ENCODE peak calls at places on chromosomes 1 and 21, in five cellular contexts. C is OCI-LY7, V is GM23338, P is neural progenitor cell, Y is hepatocyte. H is an unnamed sample.

GRCh38 chr1:63917571-63918394 is 144.0 kb downstream of the ROR1 start:
- DNase-seq in V (peak), Y (no peak), P (peak), C (peak), H (peak)

GRCh38 chr1:205477759-205478247 is 22.0 kb upstream of the BLACAT1 start:
- DNase-seq in Y (peak), C (no peak), P (no peak), V (no peak), H (peak)

GRCh38 chr1:193111641-193112090 is 6.5 kb upstream of the GLRX2 start:
- DNase-seq in Y (peak), P (peak), C (no peak), V (peak), H (peak)

GRCh38 chr21:40886931-40887330 is 40.0 kb upstream of the DSCAM start:
- DNase-seq in V (no peak), Y (no peak), P (no peak), C (no peak), H (no peak)

GRCh38 chr1:41533016-41533730 is 48.7 kb upstream of the EDN2 start:
- DNase-seq in C (no peak), Y (no peak), V (no peak), P (no peak), H (no peak)

GRCh38 chr21:31176725-31177124 is 138.4 kb upstream of the KRTAP19-8 start:
- DNase-seq in P (no peak), Y (no peak), V (no peak), C (no peak), H (no peak)

GRCh38 chr1:234770924-234771540 is 161.1 kb upstream of the IRF2BP2 start:
- DNase-seq in P (no peak), C (no peak), Y (no peak), V (no peak), H (no peak)

GRCh38 chr1:160704250-160704649 is 7.4 kb downstream of the CD48 start:
- DNase-seq in P (no peak), C (no peak), Y (no peak), V (no peak), H (no peak)

GRCh38 chr1:223084466-223084865 is 58.6 kb downstream of the TLR5 start:
- DNase-seq in P (no peak), V (no peak), Y (no peak), C (no peak), H (no peak)

GRCh38 chr1:86191958-86192357 is 35.4 kb upstream of the COL24A1 start:
- DNase-seq in Y (no peak), P (no peak), C (no peak), V (peak), H (no peak)

GRCh38 chr1:112637257-112638108 is 17.9 kb downstream of the CAPZA1 start:
- DNase-seq in C (no peak), P (no peak), V (no peak), Y (no peak), H (peak)

GRCh38 chr1:202567747-202568146 is 142.5 kb downstream of the SYT2 start:
- DNase-seq in P (no peak), C (no peak), V (peak), Y (no peak), H (peak)

GRCh38 chr1:36040238-36040637 is 43.7 kb upstream of the TEKT2 start:
- DNase-seq in C (no peak), V (no peak), Y (no peak), P (no peak), H (no peak)

GRCh38 chr1:204746838-204747442 is 61.4 kb upstream of the LRRN2 start:
- DNase-seq in P (peak), C (peak), V (peak), Y (peak), H (peak)

GRCh38 chr1:161166669-161167548 is 683 bp downstream of the PPOX start:
- DNase-seq in P (peak), Y (peak), V (peak), C (peak), H (peak)

GRCh38 chr21:8992731-8993174 is 1528.6 kb upstream of the TPTE start:
- DNase-seq in C (no peak), Y (no peak), P (no peak), V (peak), H (no peak)

GRCh38 chr1:23585321-23586022 is 26.2 kb upstream of the ID3 start:
- DNase-seq in P (no peak), C (no peak), Y (peak), V (no peak), H (peak)

GRCh38 chr1:85283475-85284199 is 7.2 kb upstream of the BCL10 start:
- DNase-seq in P (peak), Y (peak), C (no peak), V (peak), H (no peak)

GRCh38 chr1:202133016-202133415 is 10.3 kb downstream of the GPR37L1 start:
- DNase-seq in V (no peak), Y (peak), C (no peak), P (no peak), H (no peak)

GRCh38 chr1:60994369-60994768 is 88.0 kb upstream of the NFIA start:
- DNase-seq in Y (no peak), V (no peak), C (no peak), P (no peak), H (no peak)

GRCh38 chr1:119249283-119249682 is 108.8 kb upstream of the WARS2 start:
- DNase-seq in V (no peak), C (no peak), P (no peak), Y (no peak), H (no peak)

GRCh38 chr21:45363921-45364463 is 41.0 kb upstream of the COL18A1 start:
- DNase-seq in C (no peak), P (no peak), V (no peak), Y (peak), H (peak)

GRCh38 chr1:35359995-35360394 is 91.5 kb downstream of the ZMYM4 start:
- DNase-seq in P (no peak), C (no peak), Y (no peak), V (no peak), H (no peak)

GRCh38 chr1:27634166-27634981 is 611 bp downstream of the FGR start:
- DNase-seq in P (peak), Y (peak), V (peak), C (no peak), H (peak)

GRCh38 chr1:10677508-10678364 is 118.7 kb downstream of the CASZ1 start:
- DNase-seq in V (peak), Y (peak), P (peak), C (no peak), H (peak)

GRCh38 chr1:247111636-247112478 is 7.7 kb upstream of the ZNF669 start:
- DNase-seq in C (no peak), V (peak), P (peak), Y (peak), H (peak)

GRCh38 chr1:109490934-109491302 is 3.0 kb upstream of the CYB561D1 start:
- DNase-seq in Y (no peak), P (no peak), V (no peak), C (no peak), H (no peak)
- H3K4me3 ChIP-seq in Y (no peak), P (no peak), V (no peak), C (no peak), H (no peak)

GRCh38 chr1:110452330-110452729 is 1.4 kb downstream of the PROK1 start:
- DNase-seq in Y (no peak), P (no peak), V (no peak), C (no peak), H (no peak)

GRCh38 chr1:110453829-110454228 is 2.9 kb downstream of the PROK1 start:
- DNase-seq in V (no peak), C (no peak), P (no peak), Y (no peak), H (no peak)

GRCh38 chr1:110457206-110457605 is 6.3 kb downstream of the PROK1 start:
- DNase-seq in C (no peak), P (no peak), Y (no peak), V (no peak), H (no peak)

GRCh38 chr1:110454328-110454727 is 3.4 kb downstream of the PROK1 start:
- DNase-seq in V (no peak), Y (no peak), P (no peak), C (no peak), H (no peak)

DNA sequence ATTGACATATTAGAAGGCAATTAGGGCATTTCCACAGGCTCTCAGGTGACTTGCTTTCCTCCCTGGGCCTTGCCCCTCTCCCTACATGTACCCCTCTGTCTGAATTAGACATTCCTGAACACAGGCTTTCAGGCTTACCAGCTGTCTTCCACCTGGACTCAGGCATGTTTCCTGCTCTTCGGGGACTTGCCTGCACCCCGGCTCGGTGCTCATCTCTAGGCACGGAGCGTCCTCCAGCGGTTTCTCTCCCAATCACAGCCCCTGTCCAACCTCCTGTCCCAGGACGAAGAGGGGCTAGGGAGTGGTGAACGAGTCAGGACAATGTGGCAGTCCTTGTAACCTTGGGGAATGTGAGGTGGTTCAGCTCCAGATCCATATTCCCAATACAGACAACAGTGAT is 4.2 kb downstream of the PROK1 start:
- DNase-seq in C (no peak), Y (no peak), P (peak), V (peak), H (no peak)
- TF ChIP-seq EZH2phosphoT487 in C (no peak), Y (no peak), P (no peak), V (no peak), H (no peak)

DNA sequence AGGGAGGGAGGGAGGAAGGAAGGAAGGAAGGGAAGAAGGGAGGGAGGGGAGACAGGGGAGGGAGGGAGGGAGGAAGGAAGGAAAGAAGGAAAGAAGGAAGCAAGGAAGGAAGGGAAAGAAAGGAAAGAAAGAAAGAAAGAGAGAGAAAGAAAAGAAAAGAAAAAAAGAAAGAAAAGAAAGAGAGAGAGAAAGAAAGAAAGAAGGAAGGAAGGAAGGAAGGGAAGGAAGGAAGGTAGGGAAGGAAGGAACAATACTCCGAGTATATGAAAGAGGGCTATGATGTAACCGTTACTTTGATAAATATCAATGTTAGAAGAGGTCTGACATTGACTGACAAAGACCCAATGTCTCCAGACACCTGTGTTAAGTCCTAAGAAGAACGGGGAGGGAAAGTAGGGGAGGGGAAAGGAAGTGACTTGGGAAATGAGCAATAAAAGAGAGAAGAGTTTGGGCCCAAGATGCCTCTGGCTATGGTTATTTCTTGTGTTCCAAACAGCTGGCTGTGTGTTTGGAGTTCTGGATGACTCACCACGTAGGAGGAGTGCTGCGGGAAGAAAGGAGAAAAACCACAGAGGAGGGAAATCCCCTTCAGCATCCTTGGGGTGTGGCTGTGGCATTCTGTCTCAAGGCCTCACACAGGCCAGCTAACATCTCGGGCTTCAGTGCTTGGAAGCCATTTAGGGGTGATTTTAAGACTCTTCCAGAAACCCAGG is 37.0 kb upstream of the RXRG start:
- DNase-seq in Y (peak), C (no peak), V (peak), P (no peak), H (peak)
- H3K4me3 ChIP-seq in Y (no peak), C (no peak), V (no peak), P (no peak), H (no peak)

GRCh38 chr21:35873441-35873840 is 186.9 kb downstream of the SETD4 start:
- DNase-seq in P (no peak), C (no peak), Y (no peak), V (no peak), H (no peak)

GRCh38 chr21:35862969-35863368 is 197.4 kb downstream of the SETD4 start:
- DNase-seq in Y (no peak), P (no peak), V (no peak), C (no peak), H (no peak)

GRCh38 chr21:35864039-35864438 is 196.3 kb downstream of the SETD4 start:
- DNase-seq in V (no peak), Y (no peak), P (no peak), C (no peak), H (no peak)

GRCh38 chr21:35868005-35868868 is 192.1 kb downstream of the SETD4 start:
- DNase-seq in P (no peak), C (no peak), Y (no peak), V (no peak), H (peak)

DNA sequence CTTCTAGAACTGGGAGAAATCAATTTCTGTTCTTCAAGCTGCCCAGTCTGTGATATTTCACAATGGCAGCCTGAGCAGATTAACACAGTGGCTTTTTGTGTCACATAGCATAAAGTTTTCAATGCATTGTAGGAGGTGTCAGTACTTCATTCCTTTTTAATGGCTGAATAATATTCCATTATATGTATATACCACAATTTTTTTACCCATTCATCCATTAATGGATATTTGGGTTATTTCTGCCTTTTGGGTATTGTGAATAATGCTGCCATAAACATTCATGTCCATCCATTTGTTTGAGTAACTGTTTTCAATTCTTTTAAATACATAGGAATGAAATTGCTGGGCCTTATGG is 191.5 kb downstream of the SETD4 start:
- DNase-seq in V (no peak), P (no peak), Y (no peak), C (no peak), H (no peak)
- TF ChIP-seq EZH2phosphoT487 in V (no peak), P (no peak), Y (no peak), C (no peak), H (no peak)

GRCh38 chr1:8299963-8300362 is 18.0 kb upstream of the SLC45A1 start:
- DNase-seq in C (no peak), V (no peak), Y (no peak), P (no peak), H (no peak)
- H3K4me3 ChIP-seq in C (no peak), V (no peak), Y (no peak), P (no peak), H (no peak)

DNA sequence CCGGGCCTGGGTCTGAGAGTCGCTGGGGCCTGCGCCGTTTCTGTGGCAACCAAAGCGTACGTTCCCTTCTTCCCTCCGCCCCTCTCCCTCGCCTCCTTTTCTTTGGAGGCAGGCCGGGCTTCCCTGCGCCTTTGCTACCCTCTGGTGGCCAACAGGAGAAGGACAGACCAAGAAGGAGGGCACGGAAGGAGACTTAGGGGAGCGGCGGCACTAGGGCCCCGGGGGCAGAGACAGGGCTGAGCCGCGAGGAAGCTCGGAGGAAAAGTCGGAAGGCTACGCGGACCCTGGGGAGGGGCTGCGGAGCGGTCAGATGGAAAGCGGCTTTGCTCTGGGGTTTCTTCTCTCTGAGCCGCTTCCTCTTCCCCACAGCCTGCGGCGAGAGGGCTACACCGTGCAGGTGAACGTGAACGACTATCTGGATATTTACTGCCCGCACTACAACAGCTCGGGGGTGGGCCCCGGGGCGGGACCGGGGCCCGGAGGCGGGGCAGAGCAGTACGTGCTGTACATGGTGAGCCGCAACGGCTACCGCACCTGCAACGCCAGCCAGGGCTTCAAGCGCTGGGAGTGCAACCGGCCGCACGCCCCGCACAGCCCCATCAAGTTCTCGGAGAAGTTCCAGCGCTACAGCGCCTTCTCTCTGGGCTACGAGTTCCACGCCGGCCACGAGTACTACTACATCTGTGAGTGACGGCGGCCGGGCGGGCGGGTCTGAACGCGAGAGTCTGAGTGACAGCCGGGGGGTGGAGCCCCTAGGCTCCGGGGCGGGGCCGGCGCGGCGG is 6.3 kb downstream of the EFNA3 start:
- DNase-seq in C (peak), P (peak), V (peak), Y (peak), H (peak)
- TF ChIP-seq EZH2phosphoT487 in C (no peak), P (peak), V (no peak), Y (no peak), H (no peak)

GRCh38 chr1:48679107-48679506 is 97.6 kb downstream of the BEND5 start:
- DNase-seq in V (no peak), Y (no peak), P (no peak), C (no peak), H (no peak)
- H3K4me3 ChIP-seq in V (no peak), Y (no peak), P (no peak), C (no peak), H (no peak)

H was measured in GM23248.